ENCODE peak calls at places on chromosomes 6 and 20, in eight cellular contexts. Y, I, A, E, T, Z, D and U are unnamed samples.

GRCh38 chr6:157442296-157442695 is 61.3 kb downstream of the ZDHHC14 start:
- DNase-seq in Y (no peak), I (no peak), A (no peak), E (no peak), T (peak), Z (no peak), D (no peak), U (no peak)

GRCh38 chr6:9481292-9482029 is 933.4 kb downstream of the TFAP2A start:
- DNase-seq in Y (no peak), I (no peak), A (no peak), E (no peak), T (peak), Z (no peak), D (no peak), U (no peak)

GRCh38 chr6:159833556-159833955 is 33.5 kb downstream of the PNLDC1 start:
- DNase-seq in Y (no peak), I (peak), A (no peak), E (no peak), T (peak), Z (no peak), D (no peak), U (no peak)

GRCh38 chr20:23959054-23959453 is 29.5 kb downstream of the GGTLC1 start:
- DNase-seq in Y (no peak), I (no peak), A (no peak), E (no peak), T (no peak), Z (no peak), D (no peak), U (no peak)

GRCh38 chr6:156933201-156934053 is 156.2 kb downstream of the ARID1B start:
- DNase-seq in Y (no peak), I (no peak), A (peak), E (peak), T (no peak), Z (no peak), D (no peak), U (no peak)

GRCh38 chr6:140078552-140079126 is 704.2 kb upstream of the CITED2 start:
- DNase-seq in Y (no peak), I (peak), A (no peak), E (no peak), T (peak), Z (no peak), D (no peak), U (no peak)

GRCh38 chr20:59153355-59153681 is 10.3 kb upstream of the ZNF831 start:
- DNase-seq in Y (no peak), I (no peak), A (peak), E (peak), T (no peak), Z (no peak), D (no peak), U (peak)

GRCh38 chr6:87808005-87808757 is 106.1 kb upstream of the AKIRIN2 start:
- DNase-seq in Y (no peak), I (peak), A (no peak), E (no peak), T (peak), Z (peak), D (no peak), U (no peak)

GRCh38 chr6:13290335-13290734 is 38.0 kb downstream of the TBC1D7 start:
- DNase-seq in Y (no peak), I (no peak), A (no peak), E (no peak), T (no peak), Z (no peak), D (no peak), U (no peak)

GRCh38 chr6:148497256-148497655 is 154.6 kb downstream of the SASH1 start:
- DNase-seq in Y (no peak), I (peak), A (no peak), E (no peak), T (peak), Z (no peak), D (no peak), U (no peak)

GRCh38 chr20:47708953-47709833 is 76.1 kb downstream of the SULF2 start:
- DNase-seq in Y (no peak), I (no peak), A (no peak), E (no peak), T (no peak), Z (no peak), D (no peak), U (peak)

GRCh38 chr6:11585426-11586016 is 48.0 kb downstream of the TMEM170B start:
- DNase-seq in Y (no peak), I (peak), A (no peak), E (no peak), T (peak), Z (peak), D (no peak), U (no peak)

GRCh38 chr20:56778765-56779195 is 149.7 kb downstream of the TFAP2C start:
- DNase-seq in Y (no peak), I (no peak), A (no peak), E (no peak), T (peak), Z (no peak), D (no peak), U (no peak)

GRCh38 chr20:24063100-24063499 is 74.5 kb upstream of the GGTLC1 start:
- DNase-seq in Y (no peak), I (no peak), A (no peak), E (no peak), T (no peak), Z (no peak), D (no peak), U (no peak)

GRCh38 chr6:13260116-13260598 is 68.2 kb downstream of the TBC1D7 start:
- DNase-seq in Y (no peak), I (no peak), A (no peak), E (no peak), T (no peak), Z (no peak), D (no peak), U (no peak)

GRCh38 chr6:24743265-24743943 is 24.4 kb upstream of the C6orf62 start:
- DNase-seq in Y (no peak), I (peak), A (no peak), E (no peak), T (peak), Z (peak), D (no peak), U (no peak)

GRCh38 chr6:55664581-55665223 is 85.7 kb upstream of the HMGCLL1 start:
- DNase-seq in Y (no peak), I (no peak), A (no peak), E (no peak), T (peak), Z (peak), D (no peak), U (no peak)

GRCh38 chr6:17589402-17590116 is 10.5 kb upstream of the FAM8A1 start:
- DNase-seq in Y (no peak), I (peak), A (no peak), E (no peak), T (peak), Z (peak), D (no peak), U (no peak)

GRCh38 chr20:23335521-23335920 is 15.1 kb upstream of the NXT1 start:
- DNase-seq in Y (no peak), I (no peak), A (no peak), E (no peak), T (no peak), Z (no peak), D (no peak), U (no peak)